ENCODE peak calls at places on chromosomes 3 and 15, in five cellular contexts. G, L, K, T and D are unnamed samples.

GRCh38 chr3:3783155-3783554 is 16.1 kb upstream of the LRRN1 start:
- DNase-seq in G (no peak), L (no peak), K (no peak), T (no peak), D (no peak)

GRCh38 chr3:175988401-175988800 is 1129.3 kb downstream of the NAALADL2 start:
- DNase-seq in G (no peak), L (no peak), K (no peak), T (no peak), D (no peak)

GRCh38 chr3:106097817-106098410 is 229.1 kb upstream of the CBLB start:
- DNase-seq in G (no peak), L (no peak), K (no peak), T (no peak), D (no peak)

GRCh38 chr3:64086479-64086878 is 63.2 kb upstream of the PSMD6 start:
- DNase-seq in G (no peak), L (no peak), K (no peak), T (no peak), D (no peak)

GRCh38 chr3:33057320-33058298 is 39.3 kb downstream of the GLB1 start:
- DNase-seq in G (no peak), L (no peak), K (no peak), T (no peak), D (no peak)

GRCh38 chr3:139204756-139205155 is 139.1 kb upstream of the MRPS22 start:
- DNase-seq in G (no peak), L (no peak), K (no peak), T (no peak), D (no peak)

GRCh38 chr15:35067501-35068347 is 17.4 kb downstream of the NANOGP8 start:
- DNase-seq in G (no peak), L (no peak), K (no peak), T (no peak), D (no peak)

GRCh38 chr3:59364471-59364870 is 314.6 kb upstream of the CFAP20DC start:
- DNase-seq in G (no peak), L (no peak), K (no peak), T (no peak), D (no peak)

GRCh38 chr15:83653639-83654378 is at the start of gene ADAMTSL3:
- DNase-seq in G (no peak), L (peak; percentile 31), K (no peak), T (peak; percentile 3), D (peak; percentile 28)

GRCh38 chr3:64837126-64837738 is 149.4 kb upstream of the ADAMTS9 start:
- DNase-seq in G (no peak), L (no peak), K (no peak), T (no peak), D (no peak)

GRCh38 chr15:27970661-27971392 is 128.3 kb downstream of the OCA2 start:
- DNase-seq in G (peak; percentile 24), L (no peak), K (no peak), T (no peak), D (no peak)